ENCODE peak calls at places on chromosomes 7 and 10, in six cellular contexts. Z, N, B, U, C and S are unnamed samples. For H3K9me3, the result is how much of the 10 kb centered on the place peaks cover.

GRCh38 chr10:60649485-60650271 is 128.6 kb upstream of the CDK1 start:
- DNase-seq in Z (no peak), N (no peak), B (no peak), U (peak), C (no peak), S (no peak)

GRCh38 chr7:118352854-118353453 is 128.4 kb downstream of the ANKRD7 start:
- DNase-seq in Z (no peak), N (no peak), B (no peak), U (peak), C (peak), S (no peak)

GRCh38 chr10:60353519-60354258 is 36.0 kb downstream of the ANK3 start:
- DNase-seq in Z (no peak), N (no peak), B (no peak), U (peak), C (no peak), S (no peak)

GRCh38 chr10:22620140-22620857 is 94.1 kb downstream of the PIP4K2A start:
- DNase-seq in Z (no peak), N (peak), B (no peak), U (no peak), C (peak), S (no peak)

GRCh38 chr10:112217413-112218390 is 34.1 kb upstream of the GPAM start:
- DNase-seq in Z (no peak), N (no peak), B (no peak), U (no peak), C (no peak), S (no peak)

GRCh38 chr10:21260793-21261149 is 264.7 kb downstream of the SKIDA1 start:
- DNase-seq in Z (no peak), N (no peak), B (no peak), U (no peak), C (no peak), S (no peak)

GRCh38 chr7:133047321-133047720 is 34.6 kb downstream of the CHCHD3 start:
- DNase-seq in Z (no peak), N (no peak), B (no peak), U (no peak), C (no peak), S (no peak)

GRCh38 chr10:117543245-117543998 is 876 bp downstream of the EMX2 start:
- DNase-seq in Z (no peak), N (no peak), B (peak), U (peak), C (no peak), S (no peak)

GRCh38 chr7:123662755-123663154 is 7.1 kb downstream of the LMOD2 start:
- DNase-seq in Z (no peak), N (no peak), B (no peak), U (no peak), C (no peak), S (no peak)

GRCh38 chr7:32244806-32245345 is 174.7 kb upstream of the PDE1C start:
- DNase-seq in Z (no peak), N (no peak), B (no peak), U (no peak), C (no peak), S (no peak)

GRCh38 chr7:37833107-37833817 is 15.1 kb upstream of the NME8 start:
- DNase-seq in Z (no peak), N (peak), B (peak), U (peak), C (no peak), S (peak)

GRCh38 chr10:5588603-5589002 is 63.8 kb downstream of the CALML3 start:
- DNase-seq in Z (no peak), N (no peak), B (no peak), U (no peak), C (no peak), S (no peak)

GRCh38 chr7:2723138-2723850 is 35.3 kb downstream of the AMZ1 start:
- DNase-seq in Z (no peak), N (no peak), B (no peak), U (no peak), C (no peak), S (no peak)

GRCh38 chr10:126373982-126374381 is 14.3 kb downstream of the ADAM12 start:
- DNase-seq in Z (no peak), N (no peak), B (no peak), U (no peak), C (no peak), S (no peak)

GRCh38 chr10:73873843-73874215 is 526 bp downstream of the CAMK2G start:
- DNase-seq in Z (peak), N (no peak), B (no peak), U (no peak), C (no peak), S (no peak)

GRCh38 chr7:159136846-159137245 is 7.8 kb downstream of the VIPR2 start:
- DNase-seq in Z (no peak), N (no peak), B (no peak), U (no peak), C (no peak), S (no peak)

GRCh38 chr7:45590679-45591057 is 16.5 kb downstream of the ADCY1 start:
- DNase-seq in Z (no peak), N (no peak), B (no peak), U (no peak), C (no peak), S (peak)

GRCh38 chr10:8473205-8473604 is 418.7 kb downstream of the GATA3 start:
- DNase-seq in Z (no peak), N (no peak), B (no peak), U (no peak), C (no peak), S (no peak)

GRCh38 chr7:21543528-21544302 is 876 bp downstream of the DNAH11 start:
- DNase-seq in Z (no peak), N (no peak), B (no peak), U (peak), C (no peak), S (no peak)

GRCh38 chr10:570631-571565 is 118.6 kb downstream of the DIP2C start:
- DNase-seq in Z (no peak), N (no peak), B (no peak), U (no peak), C (no peak), S (no peak)

GRCh38 chr10:29618341-29619171 is 16.2 kb downstream of the SVIL start:
- DNase-seq in Z (no peak), N (peak), B (no peak), U (peak), C (no peak), S (no peak)

GRCh38 chr7:69722836-69723235 is 124.6 kb downstream of the AUTS2 start:
- DNase-seq in Z (no peak), N (peak), B (no peak), U (no peak), C (no peak), S (no peak)

GRCh38 chr7:143891457-143891856 is 10.5 kb downstream of the TCAF1 start:
- DNase-seq in Z (no peak), N (no peak), B (no peak), U (no peak), C (no peak), S (no peak)

GRCh38 chr10:132449826-132450211 is 52.8 kb downstream of the PWWP2B start:
- DNase-seq in Z (no peak), N (no peak), B (no peak), U (no peak), C (no peak), S (no peak)

GRCh38 chr7:53397911-53398310 is 362.5 kb downstream of the POM121L12 start:
- DNase-seq in Z (no peak), N (no peak), B (no peak), U (no peak), C (no peak), S (no peak)

GRCh38 chr7:388961-389701 is 99.2 kb downstream of the FOXL3 start:
- DNase-seq in Z (peak), N (no peak), B (no peak), U (no peak), C (no peak), S (no peak)

GRCh38 chr7:387132-388022 is 97.4 kb downstream of the FOXL3 start:
- DNase-seq in Z (peak), N (no peak), B (no peak), U (no peak), C (no peak), S (no peak)

GRCh38 chr7:389911-390601 is 100.1 kb downstream of the FOXL3 start:
- DNase-seq in Z (peak), N (peak), B (no peak), U (no peak), C (no peak), S (no peak)

GRCh38 chr7:388023-388355 is 98.0 kb downstream of the FOXL3 start:
- DNase-seq in Z (no peak), N (no peak), B (no peak), U (no peak), C (no peak), S (no peak)

DNA sequence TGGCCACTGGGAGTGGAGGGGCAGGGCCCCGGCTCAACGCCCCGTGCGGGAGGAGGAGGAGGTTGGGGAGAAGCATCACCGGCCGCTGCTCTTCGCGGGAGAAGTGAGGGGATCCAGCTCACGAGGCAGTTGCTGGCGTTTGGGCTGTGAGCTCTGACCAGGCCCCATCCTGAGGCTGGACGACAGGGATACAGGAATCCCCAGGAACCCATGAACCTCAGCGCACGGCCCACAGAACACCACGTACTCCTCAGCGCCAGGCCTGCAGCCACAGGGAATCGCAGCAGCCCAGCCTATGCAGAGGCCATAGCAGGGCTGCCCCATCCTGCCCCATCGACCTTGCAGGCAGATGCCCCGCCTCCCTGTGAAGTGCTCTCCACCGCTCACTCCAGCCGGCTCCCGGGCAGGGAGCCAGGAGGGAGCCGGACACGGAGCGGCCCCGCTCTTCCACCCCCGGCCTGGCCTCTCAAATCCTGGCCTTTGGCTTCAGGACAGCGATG is 98.5 kb downstream of the FOXL3 start:
- DNase-seq in Z (peak), N (no peak), B (no peak), U (no peak), C (no peak), S (no peak)
- H3K9me3 ChIP-seq in Z (under half), N (under half), B (under half), U (under half), C (under half), S (under half)

GRCh38 chr10:102432162-102432950 is at the start of gene CUEDC2:
- DNase-seq in Z (peak), N (peak), B (peak), U (peak), C (peak), S (peak)
- H3K27ac ChIP-seq in Z (peak), N (peak), B (peak), U (peak), C (peak), S (peak)

DNA sequence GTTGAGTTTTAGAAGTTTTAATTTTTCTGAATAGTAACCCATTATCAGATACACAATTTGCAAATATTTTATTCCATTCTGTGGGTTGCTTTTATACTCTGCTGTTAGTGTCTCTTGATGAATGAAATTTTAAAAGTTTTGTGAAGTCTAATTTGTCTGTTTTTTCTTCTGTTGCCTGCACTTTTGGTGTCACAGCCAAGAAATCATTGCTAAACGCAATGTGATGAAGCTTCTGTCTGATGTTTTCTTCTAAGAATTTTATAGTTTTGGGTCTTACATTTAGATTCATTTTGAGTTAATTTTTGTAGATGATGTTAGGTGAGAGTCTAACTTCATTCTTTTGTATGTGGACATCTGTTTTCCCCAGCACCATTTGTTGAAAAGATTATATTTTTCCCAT is 330.0 kb upstream of the FOXK1 start:
- DNase-seq in Z (no peak), N (no peak), B (no peak), U (no peak), C (no peak), S (no peak)
- H3K9me3 ChIP-seq in Z (under half), N (under half), B (under half), U (under half), C (under half), S (under half)

GRCh38 chr7:666454-667292 is 59.8 kb upstream of the DNAAF5 start:
- DNase-seq in Z (no peak), N (no peak), B (no peak), U (no peak), C (no peak), S (no peak)

GRCh38 chr7:665251-665650 is 61.2 kb upstream of the DNAAF5 start:
- DNase-seq in Z (no peak), N (peak), B (no peak), U (peak), C (no peak), S (no peak)

GRCh38 chr7:665751-666453 is 60.6 kb upstream of the DNAAF5 start:
- DNase-seq in Z (no peak), N (peak), B (no peak), U (no peak), C (no peak), S (no peak)

GRCh38 chr7:662576-662975 is 63.9 kb upstream of the DNAAF5 start:
- DNase-seq in Z (no peak), N (no peak), B (no peak), U (no peak), C (no peak), S (no peak)

DNA sequence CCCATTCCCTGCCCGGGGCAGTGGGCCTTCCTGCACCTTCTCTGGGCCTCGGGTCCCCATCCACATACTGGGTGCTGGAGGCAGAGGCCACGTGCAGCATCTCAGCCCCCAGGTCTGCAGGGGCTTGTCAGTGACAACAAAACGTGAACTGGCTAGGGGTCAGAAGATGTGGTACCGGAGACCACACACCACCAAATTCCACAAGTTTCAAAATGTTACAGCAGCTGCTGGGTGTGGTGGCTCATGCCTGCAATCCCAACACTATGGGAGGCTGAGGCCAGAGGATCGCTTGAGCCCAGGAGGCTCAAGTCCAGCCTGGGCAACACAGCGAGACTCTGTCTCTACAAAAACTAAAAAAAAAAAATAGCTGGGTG is 62.1 kb upstream of the DNAAF5 start:
- DNase-seq in Z (no peak), N (no peak), B (no peak), U (no peak), C (no peak), S (no peak)
- H3K27ac ChIP-seq in Z (no peak), N (peak), B (no peak), U (peak), C (no peak), S (no peak)

DNA sequence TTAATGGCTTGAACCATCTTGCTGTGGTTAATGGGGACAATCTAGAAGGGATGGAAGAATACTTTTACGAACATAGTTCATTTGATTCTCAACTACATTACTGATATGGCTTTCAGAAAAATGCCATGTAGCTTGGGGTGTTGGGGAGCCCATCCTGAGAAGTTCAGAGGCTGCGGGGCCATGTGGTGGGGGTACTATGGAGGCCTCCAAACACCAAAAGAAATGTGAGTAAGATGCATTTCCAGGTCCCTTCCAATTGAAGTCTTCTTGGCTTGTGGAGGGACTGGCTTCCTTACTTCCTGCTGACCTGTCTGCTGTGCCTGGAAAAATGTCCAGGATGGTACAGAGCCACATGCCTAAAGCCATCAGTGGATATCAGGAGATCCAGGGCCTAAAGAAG is 1.6 kb upstream of the MBL2 start:
- DNase-seq in Z (no peak), N (no peak), B (no peak), U (no peak), C (no peak), S (no peak)
- H3K9me3 ChIP-seq in Z (under half), N (under half), B (under half), U (under half), C (under half), S (under half)

GRCh38 chr7:129176853-129177369 is 11.5 kb upstream of the SMO start:
- DNase-seq in Z (no peak), N (no peak), B (no peak), U (no peak), C (no peak), S (no peak)
- H3K27ac ChIP-seq in Z (no peak), N (no peak), B (no peak), U (no peak), C (no peak), S (no peak)

DNA sequence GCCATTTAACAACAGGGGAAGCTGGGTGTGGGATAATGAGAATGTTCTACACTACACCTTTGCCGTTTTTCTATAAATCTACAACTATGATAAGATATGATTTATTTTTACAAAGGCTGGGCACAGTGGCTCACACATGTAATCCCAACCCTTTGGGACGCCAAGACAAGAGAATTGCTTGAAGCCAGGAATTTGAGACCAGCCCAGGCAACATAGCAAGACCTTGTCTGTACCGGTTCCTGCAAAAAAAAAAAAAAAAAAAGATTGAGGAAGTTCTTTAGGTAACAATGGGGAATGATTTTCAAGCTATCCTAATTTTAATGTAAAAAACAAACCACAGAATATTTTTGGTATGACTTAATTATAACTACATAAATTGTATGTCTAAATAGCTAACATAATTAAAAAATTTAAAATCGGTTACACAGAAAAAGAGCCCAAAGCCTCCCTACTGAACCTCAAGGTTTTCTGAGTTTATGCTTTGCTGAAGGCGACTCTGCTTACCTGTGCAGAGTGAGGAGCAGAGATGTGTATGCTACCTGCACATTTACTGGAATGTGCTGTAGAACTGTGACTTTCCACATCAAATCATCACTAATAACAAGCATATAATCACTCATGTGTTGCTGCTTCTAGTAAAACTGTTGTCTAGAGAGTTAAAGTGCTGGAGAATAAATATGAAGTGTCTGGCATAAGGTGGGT is 163.4 kb downstream of the ATE1 start:
- DNase-seq in Z (no peak), N (no peak), B (no peak), U (no peak), C (no peak), S (no peak)
- H3K9me3 ChIP-seq in Z (under half), N (under half), B (under half), U (under half), C (under half), S (under half)

GRCh38 chr7:7272294-7272693 is 90.0 kb downstream of the C1GALT1 start:
- DNase-seq in Z (no peak), N (no peak), B (no peak), U (no peak), C (no peak), S (no peak)
- H3K27ac ChIP-seq in Z (no peak), N (no peak), B (no peak), U (no peak), C (no peak), S (no peak)

GRCh38 chr10:42304341-42304740 is 334.0 kb downstream of the ZNF33B start:
- DNase-seq in Z (no peak), N (no peak), B (no peak), U (no peak), C (no peak), S (no peak)
- H3K9me3 ChIP-seq in Z (under half), N (under half), B (under half), U (under half), C (under half), S (under half)